ENCODE peak calls at places on chromosomes 12 and 14, in five cellular contexts. One of them, this sample, is unnamed.

GRCh38 chr12:112275836-112276235 is 106.4 kb downstream of the HECTD4 start:
- DNase-seq in CD8-positive, alpha-beta T cell: no peak
- DNase-seq in renal cortical epithelial cell: no peak
- DNase-seq in left ventricle myocardium superior: no peak
- DNase-seq in smooth muscle cell of the brain vasculature: no peak
- DNase-seq in this sample: no peak

GRCh38 chr12:115895247-115895646 is 382.2 kb downstream of the MED13L start:
- DNase-seq in left ventricle myocardium superior: no peak
- DNase-seq in smooth muscle cell of the brain vasculature: no peak
- DNase-seq in CD8-positive, alpha-beta T cell: no peak
- DNase-seq in renal cortical epithelial cell: no peak
- DNase-seq in this sample: no peak

GRCh38 chr12:42961395-42961794 is 371.8 kb upstream of the PRICKLE1 start:
- DNase-seq in CD8-positive, alpha-beta T cell: no peak
- DNase-seq in left ventricle myocardium superior: no peak
- DNase-seq in renal cortical epithelial cell: peak
- DNase-seq in smooth muscle cell of the brain vasculature: no peak
- DNase-seq in this sample: peak

GRCh38 chr14:28608438-28608837 is 158.1 kb upstream of the FOXG1 start:
- DNase-seq in renal cortical epithelial cell: no peak
- DNase-seq in CD8-positive, alpha-beta T cell: no peak
- DNase-seq in left ventricle myocardium superior: no peak
- DNase-seq in smooth muscle cell of the brain vasculature: no peak
- DNase-seq in this sample: no peak

GRCh38 chr12:95130096-95130495 is 56.7 kb upstream of the NR2C1 start:
- DNase-seq in renal cortical epithelial cell: no peak
- DNase-seq in left ventricle myocardium superior: no peak
- DNase-seq in smooth muscle cell of the brain vasculature: no peak
- DNase-seq in CD8-positive, alpha-beta T cell: no peak
- DNase-seq in this sample: peak

GRCh38 chr14:50943943-50944646 is at the start of gene PYGL:
- DNase-seq in smooth muscle cell of the brain vasculature: no peak
- DNase-seq in CD8-positive, alpha-beta T cell: peak
- DNase-seq in left ventricle myocardium superior: peak
- DNase-seq in renal cortical epithelial cell: no peak
- DNase-seq in this sample: peak

GRCh38 chr12:15830538-15830937 is 41.4 kb upstream of the EPS8 start:
- DNase-seq in renal cortical epithelial cell: no peak
- DNase-seq in left ventricle myocardium superior: no peak
- DNase-seq in CD8-positive, alpha-beta T cell: no peak
- DNase-seq in smooth muscle cell of the brain vasculature: no peak
- DNase-seq in this sample: peak

GRCh38 chr14:29925106-29925722 is 2.4 kb downstream of the PRKD1 start:
- DNase-seq in renal cortical epithelial cell: peak
- DNase-seq in smooth muscle cell of the brain vasculature: no peak
- DNase-seq in left ventricle myocardium superior: no peak
- DNase-seq in CD8-positive, alpha-beta T cell: no peak
- DNase-seq in this sample: peak

GRCh38 chr14:36975834-36976233 is 196.6 kb downstream of the SLC25A21 start:
- DNase-seq in renal cortical epithelial cell: no peak
- DNase-seq in CD8-positive, alpha-beta T cell: no peak
- DNase-seq in left ventricle myocardium superior: no peak
- DNase-seq in smooth muscle cell of the brain vasculature: no peak
- DNase-seq in this sample: no peak

GRCh38 chr12:32155041-32155440 is 48.4 kb downstream of the BICD1 start:
- DNase-seq in left ventricle myocardium superior: no peak
- DNase-seq in smooth muscle cell of the brain vasculature: no peak
- DNase-seq in renal cortical epithelial cell: no peak
- DNase-seq in CD8-positive, alpha-beta T cell: no peak
- DNase-seq in this sample: no peak

GRCh38 chr12:8996682-8997405 is 7.5 kb downstream of the KLRG1 start:
- DNase-seq in renal cortical epithelial cell: peak
- DNase-seq in CD8-positive, alpha-beta T cell: peak
- DNase-seq in left ventricle myocardium superior: no peak
- DNase-seq in smooth muscle cell of the brain vasculature: no peak
- DNase-seq in this sample: peak

GRCh38 chr12:89863332-89863938 is 154.8 kb upstream of the ATP2B1 start:
- DNase-seq in left ventricle myocardium superior: no peak
- DNase-seq in CD8-positive, alpha-beta T cell: peak
- DNase-seq in renal cortical epithelial cell: no peak
- DNase-seq in smooth muscle cell of the brain vasculature: no peak
- DNase-seq in this sample: no peak

GRCh38 chr12:18158774-18159557 is 69.0 kb upstream of the RERGL start:
- DNase-seq in left ventricle myocardium superior: no peak
- DNase-seq in CD8-positive, alpha-beta T cell: no peak
- DNase-seq in renal cortical epithelial cell: peak
- DNase-seq in smooth muscle cell of the brain vasculature: no peak
- DNase-seq in this sample: peak

GRCh38 chr12:118773956-118774723 is 207.2 kb upstream of the SRRM4 start:
- DNase-seq in smooth muscle cell of the brain vasculature: no peak
- DNase-seq in left ventricle myocardium superior: no peak
- DNase-seq in CD8-positive, alpha-beta T cell: no peak
- DNase-seq in renal cortical epithelial cell: no peak
- DNase-seq in this sample: no peak

GRCh38 chr14:95319312-95320075 is at the start of gene CLMN:
- DNase-seq in renal cortical epithelial cell: no peak
- DNase-seq in smooth muscle cell of the brain vasculature: no peak
- DNase-seq in CD8-positive, alpha-beta T cell: peak
- DNase-seq in left ventricle myocardium superior: peak
- DNase-seq in this sample: peak

GRCh38 chr12:1197264-1198018 is 206.4 kb downstream of the ERC1 start:
- DNase-seq in smooth muscle cell of the brain vasculature: no peak
- DNase-seq in renal cortical epithelial cell: peak
- DNase-seq in left ventricle myocardium superior: no peak
- DNase-seq in CD8-positive, alpha-beta T cell: no peak
- DNase-seq in this sample: peak

GRCh38 chr12:14280921-14281320 is 84.6 kb upstream of the ATF7IP start:
- DNase-seq in renal cortical epithelial cell: no peak
- DNase-seq in smooth muscle cell of the brain vasculature: no peak
- DNase-seq in left ventricle myocardium superior: no peak
- DNase-seq in CD8-positive, alpha-beta T cell: no peak
- DNase-seq in this sample: no peak

GRCh38 chr12:119992129-119992705 is 3.2 kb downstream of the BICDL1 start:
- DNase-seq in smooth muscle cell of the brain vasculature: no peak
- DNase-seq in left ventricle myocardium superior: no peak
- DNase-seq in renal cortical epithelial cell: no peak
- DNase-seq in CD8-positive, alpha-beta T cell: no peak
- DNase-seq in this sample: no peak

GRCh38 chr14:65184032-65184764 is 81.9 kb upstream of the MAX start:
- DNase-seq in renal cortical epithelial cell: peak
- DNase-seq in smooth muscle cell of the brain vasculature: no peak
- DNase-seq in CD8-positive, alpha-beta T cell: no peak
- DNase-seq in left ventricle myocardium superior: no peak
- DNase-seq in this sample: peak

GRCh38 chr14:37232907-37233481 is 35.3 kb downstream of the MIPOL1 start:
- DNase-seq in renal cortical epithelial cell: peak
- DNase-seq in smooth muscle cell of the brain vasculature: peak
- DNase-seq in left ventricle myocardium superior: no peak
- DNase-seq in CD8-positive, alpha-beta T cell: no peak
- DNase-seq in this sample: peak